ENCODE peak calls at places on chromosomes 7 and 10, in five cellular contexts. X, Q, P, H and B are unnamed samples.

GRCh38 chr10:49568235-49568634 is 29.3 kb upstream of the ERCC6 start:
- DNase-seq in X (no peak), Q (peak; percentile 97), P (no peak), H (no peak), B (peak; percentile 67)

GRCh38 chr7:1915326-1915725 is 245.2 kb downstream of the ELFN1 start:
- DNase-seq in X (no peak), Q (no peak), P (peak; percentile 4), H (no peak), B (no peak)

GRCh38 chr10:109025187-109025586 is 898.1 kb downstream of the XPNPEP1 start:
- DNase-seq in X (no peak), Q (no peak), P (no peak), H (no peak), B (no peak)

GRCh38 chr10:13089345-13089744 is 10.6 kb upstream of the OPTN start:
- DNase-seq in X (no peak), Q (no peak), P (no peak), H (no peak), B (no peak)

GRCh38 chr7:87599336-87599735 is 1.3 kb downstream of the ABCB1 start:
- DNase-seq in X (no peak), Q (peak; percentile 21), P (peak; percentile 50), H (no peak), B (peak; percentile 58)

GRCh38 chr7:39465055-39465929 is 100.9 kb upstream of the YAE1 start:
- DNase-seq in X (no peak), Q (peak; percentile 66), P (peak; percentile 27), H (peak; percentile 33), B (peak; percentile 4)

GRCh38 chr7:47777531-47778152 is 170.6 kb downstream of the PKD1L1 start:
- DNase-seq in X (no peak), Q (no peak), P (no peak), H (no peak), B (no peak)

GRCh38 chr7:27764109-27764508 is 24.1 kb downstream of the TAX1BP1 start:
- DNase-seq in X (no peak), Q (peak; percentile 40), P (no peak), H (no peak), B (no peak)

GRCh38 chr7:1970895-1971294 is 261.9 kb downstream of the MAD1L1 start:
- DNase-seq in X (no peak), Q (no peak), P (no peak), H (no peak), B (no peak)

GRCh38 chr7:26675143-26675887 is 189.1 kb downstream of the SKAP2 start:
- DNase-seq in X (no peak), Q (peak; percentile 20), P (no peak), H (no peak), B (no peak)

GRCh38 chr7:121572615-121573014 is 176.5 kb upstream of the FAM3C start:
- DNase-seq in X (no peak), Q (no peak), P (no peak), H (no peak), B (no peak)

GRCh38 chr7:139018910-139019309 is 16.9 kb downstream of the ZC3HAV1L start:
- DNase-seq in X (no peak), Q (no peak), P (no peak), H (no peak), B (no peak)

GRCh38 chr10:78248651-78249464 is 215.2 kb downstream of the RPS24 start:
- DNase-seq in X (no peak), Q (peak; percentile 88), P (no peak), H (peak; percentile 52), B (no peak)

GRCh38 chr10:115171392-115171960 is 78.3 kb downstream of the ATRNL1 start:
- DNase-seq in X (no peak), Q (peak; percentile 1), P (no peak), H (no peak), B (no peak)

GRCh38 chr7:156356551-156356950 is 284.0 kb upstream of the RNF32 start:
- DNase-seq in X (no peak), Q (no peak), P (no peak), H (no peak), B (no peak)

GRCh38 chr10:583433-583832 is 106.0 kb downstream of the DIP2C start:
- DNase-seq in X (no peak), Q (no peak), P (no peak), H (peak; percentile 8), B (no peak)

GRCh38 chr10:63866075-63866746 is 345.0 kb downstream of the REEP3 start:
- DNase-seq in X (no peak), Q (peak; percentile 39), P (peak; percentile 22), H (peak; percentile 43), B (peak; percentile 9)

GRCh38 chr10:132674311-132674710 is 111.6 kb downstream of the NKX6-2 start:
- DNase-seq in X (no peak), Q (no peak), P (no peak), H (no peak), B (no peak)

GRCh38 chr10:7312179-7312857 is 98.5 kb downstream of the SFMBT2 start:
- DNase-seq in X (no peak), Q (peak; percentile 33), P (no peak), H (no peak), B (no peak)

GRCh38 chr10:121577568-121577967 is 20.7 kb downstream of the FGFR2 start:
- DNase-seq in X (no peak), Q (no peak), P (no peak), H (no peak), B (no peak)

GRCh38 chr10:43254199-43254730 is 12.6 kb downstream of the RASGEF1A start:
- DNase-seq in X (no peak), Q (no peak), P (no peak), H (no peak), B (no peak)

GRCh38 chr10:132684164-132684891 is 101.6 kb downstream of the NKX6-2 start:
- DNase-seq in X (no peak), Q (peak; percentile 60), P (peak; percentile 59), H (no peak), B (no peak)

GRCh38 chr7:133434246-133434865 is 181.5 kb downstream of the EXOC4 start:
- DNase-seq in X (no peak), Q (peak; percentile 30), P (no peak), H (no peak), B (no peak)

GRCh38 chr10:128568041-128568440 is 441.8 kb upstream of the MKI67 start:
- DNase-seq in X (no peak), Q (no peak), P (no peak), H (no peak), B (no peak)

DNA sequence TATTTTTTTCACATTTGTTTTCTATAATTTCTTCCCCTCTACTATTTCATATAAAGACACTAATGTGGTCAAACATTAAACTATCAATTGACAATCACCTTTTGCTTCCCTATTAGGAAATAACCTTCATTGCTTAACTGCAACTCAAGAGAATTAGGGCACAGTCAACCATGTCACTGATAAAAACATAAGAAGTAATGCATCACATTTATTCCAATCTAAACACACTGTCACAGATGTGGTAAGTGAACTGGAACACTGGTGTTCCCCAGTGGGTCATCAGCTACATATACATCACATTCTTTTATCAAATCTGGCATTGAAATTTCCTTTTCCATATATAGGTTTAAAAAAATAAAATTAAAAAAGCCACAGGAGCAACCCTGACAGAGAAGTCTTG is 3.7 kb downstream of the TRIL start:
- DNase-seq in X (no peak), Q (no peak), P (no peak), H (no peak), B (no peak)
- H3K4me3 ChIP-seq in X (no peak overlapping the region), Q (no peak overlapping the region), P (no peak overlapping the region), H (no peak overlapping the region), B (no peak overlapping the region)

DNA sequence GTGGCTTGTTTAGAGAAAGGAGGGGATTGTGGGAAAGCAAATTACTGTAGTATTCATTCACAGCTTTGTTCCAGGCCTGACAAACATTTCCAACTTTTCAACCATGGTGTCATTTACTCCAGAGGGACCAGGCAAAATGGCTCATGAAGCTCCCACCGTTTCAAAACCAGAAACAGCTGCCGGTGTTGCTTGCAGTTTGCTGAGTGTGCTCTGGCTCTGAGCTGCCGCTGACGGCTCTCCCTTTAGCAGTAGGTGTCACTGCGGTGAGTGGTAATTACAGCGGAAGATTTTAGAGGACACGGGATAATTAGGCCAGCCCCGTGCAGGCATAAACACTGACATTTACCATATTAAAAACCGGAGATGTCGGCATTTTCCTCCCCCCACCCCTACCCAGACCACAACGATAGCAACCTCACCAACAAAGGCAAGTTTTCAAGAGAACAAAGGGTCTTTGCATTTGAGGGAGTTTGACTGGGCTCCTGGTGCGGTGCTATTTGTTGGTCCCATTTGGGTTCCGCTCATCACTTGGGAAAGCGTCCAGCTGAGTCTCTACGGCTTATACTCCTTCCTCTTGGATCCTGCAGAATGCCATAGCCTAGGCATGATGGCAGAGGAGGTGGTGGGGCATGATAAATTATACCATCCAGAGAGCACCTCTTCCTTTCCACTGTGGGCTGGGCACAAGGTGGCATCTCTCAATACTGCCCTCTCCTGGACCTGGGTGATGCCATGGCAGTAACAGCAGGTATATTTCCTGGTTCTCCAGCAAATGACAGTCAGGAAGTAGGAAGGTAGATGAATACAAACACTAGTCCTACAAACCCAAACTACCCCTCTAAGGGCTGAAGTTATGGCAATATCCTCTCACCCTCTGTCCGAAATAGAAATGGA is 1005.2 kb downstream of the KCNMA1 start:
- DNase-seq in X (no peak), Q (peak; percentile 20), P (no peak), H (no peak), B (no peak)
- TF ChIP-seq CTCF in X (no peak), Q (peak; percentile 34), P (no peak), H (no peak), B (peak; percentile 61)

GRCh38 chr7:66950311-66950710 is 29.3 kb downstream of the TMEM248 start:
- DNase-seq in X (no peak), Q (no peak), P (no peak), H (no peak), B (no peak)

GRCh38 chr7:66950763-66951162 is 29.7 kb downstream of the TMEM248 start:
- DNase-seq in X (no peak), Q (peak; percentile 63), P (no peak), H (no peak), B (no peak)

GRCh38 chr7:66952343-66953043 is 31.5 kb downstream of the TMEM248 start:
- DNase-seq in X (no peak), Q (peak; percentile 61), P (no peak), H (no peak), B (no peak)

GRCh38 chr7:66948480-66949109 is 27.6 kb downstream of the TMEM248 start:
- DNase-seq in X (no peak), Q (no peak), P (no peak), H (no peak), B (no peak)

GRCh38 chr7:66953044-66953427 is 32.0 kb downstream of the TMEM248 start:
- DNase-seq in X (no peak), Q (no peak), P (no peak), H (no peak), B (no peak)
- H3K36me3 ChIP-seq in X (no peaks in the 10 kb centered on the region), Q (peaks cover 15% of the 10 kb centered on the region), P (peaks cover 64% of the 10 kb centered on the region), H (no peaks in the 10 kb centered on the region), B (peaks cover 32% of the 10 kb centered on the region)

DNA sequence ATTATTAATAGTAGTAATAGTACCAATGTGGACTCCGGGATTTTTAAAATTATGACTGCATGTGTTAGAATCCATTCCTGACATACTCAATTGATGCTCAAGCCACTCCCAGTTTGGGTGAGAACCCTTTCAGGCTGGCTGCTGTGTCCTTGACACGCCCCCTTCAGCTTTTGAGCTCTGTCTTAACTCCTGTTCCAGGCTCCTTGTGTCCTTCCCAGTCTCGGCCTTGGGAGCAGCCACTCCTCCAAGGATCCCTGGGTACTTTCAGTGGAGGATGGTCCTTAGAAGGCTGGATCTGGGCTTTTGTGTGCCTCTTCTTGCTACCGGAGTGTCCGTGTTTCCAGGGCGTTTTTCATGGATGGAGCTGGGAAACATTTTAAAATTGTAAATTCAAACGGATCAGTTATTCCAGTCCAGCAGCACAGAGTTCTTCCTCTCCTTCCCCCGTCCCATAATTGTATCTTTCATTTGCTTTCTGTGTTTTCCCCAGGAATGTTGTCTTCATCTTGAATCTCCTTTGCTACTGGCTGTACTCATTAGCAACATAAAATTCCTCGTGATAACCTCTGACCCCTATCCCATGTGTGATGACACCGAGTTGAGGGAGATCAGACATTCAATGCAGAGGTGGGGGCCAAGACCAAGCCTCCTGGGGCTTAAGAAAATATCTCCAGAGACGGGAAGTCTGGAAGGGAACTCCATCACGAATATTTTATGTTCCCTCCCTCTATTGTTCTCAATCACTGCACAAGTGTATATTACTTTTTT is 40.0 kb upstream of the PFKFB3 start:
- DNase-seq in X (no peak), Q (no peak), P (no peak), H (peak; percentile 64), B (no peak)
- H3K4me3 ChIP-seq in X (peak overlapping the region; percentile 87), Q (peak overlapping the region; percentile 37), P (peak overlapping the region; percentile 47), H (peak overlapping the region; percentile 75), B (peak overlapping the region; percentile 64)